ENCODE peak calls at places on chromosomes 12 and 14, in eight cellular contexts. I is body of pancreas, K is gastrocnemius medialis, H is thoracic aorta, F is pancreas, P is fibroblast of lung, L is neural progenitor cell, X is astrocyte of the spinal cord. Q is an unnamed sample.

GRCh38 chr14:39246618-39247017 is 12.9 kb downstream of the MIA2 start:
- DNase-seq in X (no peak), H (no peak), P (no peak), I (no peak), K (no peak), L (no peak), F (no peak), Q (no peak)

GRCh38 chr12:90816353-90817089 is 138.5 kb downstream of the CCER1 start:
- DNase-seq in I (no peak), F (no peak), H (no peak), X (peak; percentile 69), P (peak; percentile 78), L (no peak), K (no peak), Q (peak; percentile 8)

GRCh38 chr12:120791669-120792176 is 66.1 kb downstream of the ACADS start:
- DNase-seq in K (no peak), X (no peak), I (no peak), P (no peak), H (no peak), F (no peak), L (no peak), Q (no peak)

GRCh38 chr12:105761075-105761474 is 377.7 kb downstream of the NUAK1 start:
- DNase-seq in L (no peak), I (no peak), H (no peak), F (no peak), K (no peak), P (peak; percentile 68), X (peak; percentile 31), Q (peak; percentile 9)

GRCh38 chr12:2248087-2248900 is 195.5 kb downstream of the CACNA1C start:
- DNase-seq in L (no peak), I (no peak), K (no peak), X (peak; percentile 50), P (peak; percentile 64), H (no peak), F (no peak), Q (peak; percentile 61)

GRCh38 chr14:105364100-105364708 is 34.1 kb upstream of the TEX22 start:
- DNase-seq in P (peak; percentile 73), X (no peak), I (no peak), F (no peak), K (no peak), H (no peak), L (no peak), Q (peak; percentile 37)

GRCh38 chr14:60204843-60205774 is 39.9 kb upstream of the DHRS7 start:
- DNase-seq in L (no peak), I (no peak), F (no peak), K (no peak), H (no peak), P (no peak), X (no peak), Q (no peak)

GRCh38 chr12:128995619-128996018 is 142.3 kb downstream of the GLT1D1 start:
- DNase-seq in H (no peak), K (no peak), L (no peak), I (no peak), X (no peak), P (no peak), F (no peak), Q (no peak)

GRCh38 chr12:5953835-5954586 is 9.0 kb upstream of the ANO2 start:
- DNase-seq in H (no peak), K (no peak), X (no peak), L (no peak), I (no peak), P (no peak), F (no peak), Q (no peak)

GRCh38 chr14:76564471-76565119 is 188.7 kb downstream of the ESRRB start:
- DNase-seq in P (no peak), H (no peak), F (no peak), X (no peak), K (no peak), L (peak; percentile 20), I (no peak), Q (no peak)

GRCh38 chr12:95083938-95084337 is 10.5 kb upstream of the NR2C1 start:
- DNase-seq in L (peak; percentile 86), P (peak; percentile 84), K (peak; percentile 32), I (no peak), F (no peak), H (no peak), X (peak; percentile 78), Q (peak; percentile 83)

GRCh38 chr14:83316356-83316755 is 1782.7 kb upstream of the SEL1L start:
- DNase-seq in K (no peak), X (no peak), L (no peak), H (no peak), I (no peak), F (no peak), P (no peak), Q (no peak)

GRCh38 chr12:64682572-64683277 is 72.4 kb downstream of the RASSF3 start:
- DNase-seq in L (peak; percentile 73), X (peak; percentile 87), H (peak; percentile 25), K (no peak), F (no peak), P (peak; percentile 58), I (no peak), Q (peak; percentile 87)

GRCh38 chr12:100671396-100672074 is 98.1 kb downstream of the GAS2L3 start:
- DNase-seq in F (no peak), K (no peak), I (no peak), P (peak; percentile 6), H (no peak), X (no peak), L (peak; percentile 13), Q (no peak)

GRCh38 chr12:100668939-100669536 is 95.6 kb downstream of the GAS2L3 start:
- DNase-seq in L (peak; percentile 89), I (peak; percentile 78), X (peak; percentile 65), P (peak; percentile 53), F (peak; percentile 90), H (no peak), K (no peak), Q (peak; percentile 80)

GRCh38 chr12:100669922-100670321 is 96.4 kb downstream of the GAS2L3 start:
- DNase-seq in F (no peak), P (no peak), I (no peak), K (no peak), L (no peak), H (no peak), X (no peak), Q (no peak)

GRCh38 chr12:100674009-100674888 is 100.8 kb downstream of the GAS2L3 start:
- DNase-seq in F (no peak), K (no peak), L (no peak), I (no peak), X (no peak), H (no peak), P (no peak), Q (no peak)

DNA sequence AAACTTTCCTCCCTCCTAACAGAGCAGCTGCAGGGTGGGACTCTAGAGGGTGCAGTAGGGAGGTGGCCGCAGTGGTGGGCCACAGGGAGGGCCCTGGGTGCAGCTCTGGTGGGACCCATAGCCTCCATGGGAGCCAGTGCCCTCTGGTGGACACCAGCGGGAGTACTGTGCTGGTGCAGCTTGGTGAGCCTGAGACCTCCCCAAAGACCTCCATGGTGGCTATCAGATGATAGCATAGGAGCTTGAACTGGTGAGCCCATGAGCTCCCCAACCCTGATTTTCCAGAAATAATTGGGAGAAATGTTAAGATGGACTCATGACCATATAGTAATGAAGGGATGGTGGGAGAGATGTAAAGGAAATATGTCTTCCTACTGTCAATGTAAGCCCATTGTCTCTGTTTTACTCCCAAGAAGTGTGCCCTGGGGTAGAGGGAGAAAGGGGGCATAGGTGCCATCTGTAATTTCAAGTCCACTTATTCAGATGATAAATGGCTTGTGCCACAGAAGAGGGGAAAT is 98.7 kb downstream of the GAS2L3 start:
- DNase-seq in I (no peak), P (no peak), H (no peak), L (peak; percentile 43), X (no peak), F (peak; percentile 62), K (no peak), Q (peak; percentile 22)
- TF ChIP-seq CTCF in I (peak; percentile 24), P (peak; percentile 56), H (no peak), L (peak; percentile 60), X (peak; percentile 63), F (no peak), K (no peak), Q (peak; percentile 75)

GRCh38 chr12:50186667-50187066 is 19.5 kb upstream of the CERS5 start:
- DNase-seq in L (no peak), P (peak; percentile 81), I (no peak), X (peak; percentile 66), F (no peak), H (no peak), K (no peak), Q (peak; percentile 64)

GRCh38 chr12:50188875-50189575 is 21.9 kb upstream of the CERS5 start:
- DNase-seq in K (no peak), X (no peak), F (no peak), I (no peak), P (no peak), H (no peak), L (no peak), Q (peak; percentile 35)

GRCh38 chr12:50188280-50188781 is 21.2 kb upstream of the CERS5 start:
- DNase-seq in L (no peak), F (no peak), X (no peak), H (no peak), K (peak; percentile 42), I (no peak), P (peak; percentile 68), Q (peak; percentile 88)

GRCh38 chr12:50185975-50186663 is 18.9 kb upstream of the CERS5 start:
- DNase-seq in K (no peak), H (no peak), P (peak; percentile 79), I (no peak), X (peak; percentile 72), F (no peak), L (no peak), Q (peak; percentile 38)

GRCh38 chr12:50187084-50187900 is 20.1 kb upstream of the CERS5 start:
- DNase-seq in X (peak; percentile 92), F (no peak), H (no peak), P (peak; percentile 95), K (no peak), I (no peak), L (no peak), Q (peak; percentile 96)
- H3K4me3 ChIP-seq in X (no peak overlapping the region), F (no peak overlapping the region), H (no peak overlapping the region), P (no peak overlapping the region), K (no peak overlapping the region), I (no peak overlapping the region), L (no peak overlapping the region), Q (no peak overlapping the region)

DNA sequence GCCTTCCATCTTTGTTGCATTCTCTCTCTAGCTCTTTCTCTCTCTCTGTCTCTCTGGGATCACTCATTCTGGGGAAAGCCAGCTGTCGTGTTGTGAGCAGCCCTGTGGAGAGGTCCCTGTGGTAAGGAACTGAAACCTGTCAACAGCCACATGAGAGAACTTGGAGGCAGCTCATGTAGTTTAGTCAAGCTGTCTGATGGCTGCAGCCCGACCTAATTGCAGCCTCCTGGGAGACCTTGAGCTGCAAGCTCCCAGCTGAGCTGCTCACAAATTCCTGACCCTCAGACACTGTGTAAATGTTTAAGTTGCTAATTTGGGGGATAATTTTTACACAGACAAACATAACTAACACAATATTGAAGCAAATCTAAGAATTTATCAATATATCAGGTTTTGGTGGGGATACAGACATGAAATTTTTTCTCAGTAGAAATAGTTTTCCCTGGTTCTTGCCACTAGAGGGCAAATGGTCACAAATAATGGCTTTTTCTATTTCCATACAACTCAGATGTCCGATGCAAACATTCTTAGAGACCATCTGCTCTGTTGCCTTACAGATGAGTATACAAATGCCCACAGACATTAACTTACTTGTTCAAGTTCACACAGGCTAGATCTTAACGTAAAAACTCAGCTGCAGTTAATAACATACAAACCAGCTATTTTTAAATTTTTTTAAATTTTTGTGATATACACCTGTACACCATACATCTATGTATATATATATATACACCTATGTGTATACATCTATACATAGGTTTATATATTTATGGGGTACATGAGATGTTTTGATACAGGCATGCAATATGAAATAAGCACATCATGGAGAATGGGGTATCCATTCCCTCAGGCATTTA is 15.5 kb upstream of the KRR1 start:
- DNase-seq in F (no peak), P (peak; percentile 59), L (peak; percentile 55), H (no peak), K (no peak), I (no peak), X (peak; percentile 80), Q (peak; percentile 81)
- TF ChIP-seq CTCF in F (peak; percentile 54), P (peak; percentile 60), L (peak; percentile 83), H (peak; percentile 69), K (peak; percentile 61), I (peak; percentile 65), X (peak; percentile 59), Q (peak; percentile 62)

GRCh38 chr12:52232233-52232915 is 669 bp upstream of the KRT7 start:
- DNase-seq in F (peak; percentile 39), L (peak; percentile 36), P (no peak), H (no peak), I (no peak), K (no peak), X (no peak), Q (no peak)
- H3K4me3 ChIP-seq in F (no peak overlapping the region), L (peak overlapping the region; percentile 54), P (no peak overlapping the region), H (peak overlapping the region; percentile 48), I (no peak overlapping the region), K (no peak overlapping the region), X (no peak overlapping the region), Q (peak overlapping the region; percentile 51)